ENCODE peak calls at places on chromosomes 1 and 21, in seven cellular contexts. E, Q, K, V, Z, Y and W are unnamed samples.

GRCh38 chr1:90358448-90358847 is 358.7 kb downstream of the BARHL2 start:
- DNase-seq in E (no peak), Q (no peak), K (no peak), V (no peak), Z (no peak), Y (no peak), W (no peak)

GRCh38 chr1:168636200-168636599 is 59.8 kb downstream of the XCL1 start:
- DNase-seq in E (no peak), Q (no peak), K (no peak), V (peak), Z (no peak), Y (no peak), W (no peak)

GRCh38 chr1:40763742-40764532 is 19.6 kb upstream of the KCNQ4 start:
- DNase-seq in E (no peak), Q (no peak), K (no peak), V (peak), Z (no peak), Y (no peak), W (no peak)

GRCh38 chr1:187931781-187932180 is 1103.0 kb downstream of the PLA2G4A start:
- DNase-seq in E (no peak), Q (no peak), K (no peak), V (no peak), Z (no peak), Y (no peak), W (no peak)

GRCh38 chr1:1006305-1007159 is 6.6 kb upstream of the HES4 start:
- DNase-seq in E (no peak), Q (no peak), K (peak), V (no peak), Z (no peak), Y (no peak), W (peak)

GRCh38 chr1:215111916-215112315 is 29.4 kb downstream of the KCNK2 start:
- DNase-seq in E (no peak), Q (no peak), K (no peak), V (no peak), Z (no peak), Y (no peak), W (no peak)

GRCh38 chr1:184753608-184754478 is 815 bp downstream of the EDEM3 start:
- DNase-seq in E (peak), Q (peak), K (peak), V (peak), Z (no peak), Y (peak), W (peak)

GRCh38 chr1:103348136-103348535 is 177.4 kb upstream of the RNPC3 start:
- DNase-seq in E (no peak), Q (no peak), K (no peak), V (no peak), Z (no peak), Y (no peak), W (no peak)

GRCh38 chr1:43821471-43821870 is 112.1 kb upstream of the ARTN start:
- DNase-seq in E (no peak), Q (no peak), K (no peak), V (no peak), Z (no peak), Y (no peak), W (no peak)

GRCh38 chr1:168469690-168470089 is 74.1 kb downstream of the XCL2 start:
- DNase-seq in E (peak), Q (peak), K (peak), V (peak), Z (no peak), Y (peak), W (peak)

GRCh38 chr21:44855572-44855971 is 17.9 kb downstream of the PTTG1IP start:
- DNase-seq in E (no peak), Q (no peak), K (no peak), V (no peak), Z (no peak), Y (peak), W (no peak)

GRCh38 chr1:94620345-94621031 is 78.9 kb upstream of the F3 start:
- DNase-seq in E (no peak), Q (no peak), K (no peak), V (no peak), Z (no peak), Y (no peak), W (no peak)
- TF ChIP-seq CTCF in E (no peak), Q (no peak), K (no peak), V (no peak), Z (no peak), Y (no peak), W (no peak)

GRCh38 chr1:17691147-17691634 is 63.9 kb upstream of the ACTL8 start:
- DNase-seq in E (no peak), Q (no peak), K (no peak), V (no peak), Z (no peak), Y (no peak), W (no peak)

GRCh38 chr1:17692645-17693044 is 62.5 kb upstream of the ACTL8 start:
- DNase-seq in E (no peak), Q (no peak), K (no peak), V (no peak), Z (no peak), Y (no peak), W (no peak)

GRCh38 chr1:17700363-17700762 is 54.8 kb upstream of the ACTL8 start:
- DNase-seq in E (no peak), Q (no peak), K (no peak), V (no peak), Z (no peak), Y (no peak), W (no peak)

GRCh38 chr1:17700981-17701870 is 53.9 kb upstream of the ACTL8 start:
- DNase-seq in E (no peak), Q (no peak), K (no peak), V (no peak), Z (no peak), Y (no peak), W (no peak)

DNA sequence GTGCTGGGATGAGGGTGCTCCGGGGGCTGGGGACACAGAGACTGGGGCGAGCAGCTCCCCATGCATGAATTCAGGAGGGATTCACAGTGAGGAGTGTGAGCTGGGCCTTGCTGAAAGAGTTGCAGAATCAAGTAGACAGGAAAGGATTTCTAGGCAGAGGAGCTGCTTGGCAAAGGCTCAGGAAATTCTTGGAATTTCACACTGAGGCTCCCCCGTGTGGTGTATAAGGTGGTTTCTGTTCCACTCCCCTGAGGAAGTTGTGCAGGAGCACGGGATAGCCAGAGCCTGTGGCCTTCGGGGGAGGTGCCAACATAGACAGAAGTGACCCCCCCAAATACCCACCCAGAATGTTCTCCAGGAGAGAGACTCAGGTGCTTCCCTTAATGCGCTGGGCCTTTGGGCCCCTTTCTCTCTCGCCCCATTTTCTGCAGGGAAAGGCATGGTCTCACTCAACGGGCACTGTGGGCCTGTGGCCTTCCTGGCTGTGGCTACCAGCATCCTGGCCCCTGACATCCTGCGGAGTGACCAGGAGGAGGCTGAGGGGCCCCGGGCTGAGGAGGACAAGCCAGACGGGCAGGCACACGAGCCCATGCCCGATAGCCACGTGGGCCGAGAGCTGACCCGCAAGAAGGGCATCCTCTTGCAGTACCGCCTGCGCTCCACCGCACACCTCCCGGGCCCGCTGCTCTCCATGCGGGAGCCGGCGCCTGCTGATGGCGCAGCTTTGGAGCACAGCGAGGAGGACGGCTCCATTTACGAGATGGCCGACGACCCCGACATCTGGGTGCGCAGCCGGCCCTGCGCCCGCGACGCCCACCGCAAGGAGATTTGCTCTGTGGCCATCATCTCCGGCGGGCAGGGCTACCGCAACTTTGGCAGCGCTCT is 58.5 kb upstream of the ACTL8 start:
- DNase-seq in E (no peak), Q (no peak), K (peak), V (peak), Z (peak), Y (no peak), W (no peak)
- TF ChIP-seq CTCF in E (peak), Q (no peak), K (no peak), V (peak), Z (peak), Y (no peak), W (peak)

DNA sequence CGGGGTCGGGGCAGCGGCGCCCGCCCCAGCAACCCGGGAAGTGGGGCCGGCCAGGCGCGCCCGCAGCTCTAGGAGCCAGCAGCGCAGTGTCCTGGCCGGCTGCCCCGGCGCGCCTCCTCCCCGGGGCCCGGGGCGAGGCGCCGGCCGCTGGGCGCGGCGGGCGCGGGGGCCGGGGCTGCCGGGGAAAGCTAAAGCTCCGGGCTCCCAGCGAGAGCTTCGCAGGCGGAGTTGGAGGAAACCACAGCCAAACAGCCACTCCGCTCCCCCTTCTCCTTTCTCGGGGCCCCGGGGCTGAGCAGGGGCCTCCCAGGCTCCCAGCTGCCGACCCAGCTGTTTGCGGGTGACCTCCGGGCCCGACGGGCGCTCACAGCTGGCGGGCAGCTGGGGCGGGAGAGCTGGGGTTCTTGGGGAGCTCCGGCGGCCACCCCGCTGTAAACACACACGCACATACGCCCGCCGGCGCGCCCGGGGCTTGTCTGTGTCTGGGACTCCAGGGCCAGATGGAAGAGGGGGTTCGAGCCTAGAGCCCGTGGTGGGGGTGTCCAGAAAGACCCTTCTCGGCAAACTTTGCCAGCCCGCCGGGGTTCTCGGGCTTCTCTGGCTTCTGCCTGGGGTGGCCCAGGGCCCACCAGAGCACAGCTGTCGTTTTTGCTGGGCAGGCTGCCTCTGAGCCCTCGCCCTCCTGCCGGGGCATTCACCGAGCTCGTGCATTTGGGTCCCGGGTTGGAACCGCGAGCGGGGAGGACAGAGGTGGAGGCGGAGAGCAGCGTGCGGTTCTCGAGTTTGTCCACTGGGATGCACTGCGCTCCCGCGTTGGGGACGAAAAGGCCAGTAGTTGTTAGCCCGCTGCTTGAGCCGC is 1.5 kb downstream of the AJAP1 start:
- DNase-seq in E (peak), Q (peak), K (peak), V (peak), Z (no peak), Y (peak), W (peak)
- TF ChIP-seq CTCF in E (peak), Q (peak), K (peak), V (peak), Z (peak), Y (peak), W (peak)

GRCh38 chr1:16915627-16915973 is 6.1 kb upstream of the CROCC start:
- DNase-seq in E (no peak), Q (no peak), K (no peak), V (peak), Z (no peak), Y (no peak), W (peak)
- TF ChIP-seq CTCF in E (no peak), Q (no peak), K (no peak), V (no peak), Z (no peak), Y (no peak), W (no peak)

GRCh38 chr1:91617242-91617837 is 116.7 kb downstream of the CDC7 start:
- DNase-seq in E (peak), Q (peak), K (peak), V (no peak), Z (no peak), Y (peak), W (peak)
- TF ChIP-seq CTCF in E (peak), Q (no peak), K (no peak), V (no peak), Z (no peak), Y (peak), W (no peak)

GRCh38 chr1:177505905-177506590 is 335.3 kb downstream of the BRINP2 start:
- DNase-seq in E (no peak), Q (no peak), K (no peak), V (peak), Z (no peak), Y (no peak), W (no peak)

GRCh38 chr1:177514207-177514606 is 343.4 kb downstream of the BRINP2 start:
- DNase-seq in E (no peak), Q (no peak), K (no peak), V (no peak), Z (no peak), Y (no peak), W (no peak)

DNA sequence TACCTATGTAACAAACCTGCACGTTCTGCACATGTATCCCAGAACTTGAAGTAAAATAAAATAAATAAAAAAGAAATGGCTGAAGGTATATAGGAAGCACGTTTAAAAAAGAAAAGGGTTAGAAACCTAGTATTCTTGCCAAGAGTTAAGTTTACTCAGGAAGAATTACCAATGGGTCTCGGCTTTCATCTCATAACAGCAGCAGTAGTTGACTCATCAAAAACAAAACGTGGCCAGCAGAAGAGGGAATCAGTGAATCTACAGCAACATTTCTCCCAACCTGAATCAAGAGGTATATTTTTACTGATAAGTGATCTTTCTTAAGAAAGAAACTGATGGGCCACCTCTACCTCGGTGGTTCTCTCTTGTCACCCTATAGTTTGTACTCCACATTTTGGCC is 340.3 kb downstream of the BRINP2 start:
- DNase-seq in E (no peak), Q (no peak), K (no peak), V (no peak), Z (no peak), Y (no peak), W (no peak)
- TF ChIP-seq CTCF in E (no peak), Q (no peak), K (no peak), V (no peak), Z (no peak), Y (no peak), W (no peak)